ENCODE peak calls at places on chromosomes 7 and 10, in nine cellular contexts. T, Z, A, N, W, M, R, I and U are unnamed samples.
A peak's percentile ranks its signal among the peaks of the same experiment; 100 is the strongest.

GRCh38 chr7:152459724-152460251 is 24.0 kb upstream of the KMT2C start:
- DNase-seq in T (no peak), Z (no peak), A (peak; percentile 16), N (peak; percentile 82), W (peak; percentile 33), M (no peak), R (no peak), I (no peak), U (no peak)

GRCh38 chr10:75403144-75404022 is 1.8 kb upstream of the ZNF503 start:
- DNase-seq in T (no peak), Z (peak; percentile 35), A (peak; percentile 29), N (peak; percentile 60), W (peak; percentile 65), M (peak; percentile 55), R (no peak), I (no peak), U (no peak)

GRCh38 chr10:52031771-52032170 is 282.3 kb upstream of the DKK1 start:
- DNase-seq in T (no peak), Z (no peak), A (no peak), N (no peak), W (no peak), M (no peak), R (no peak), I (no peak), U (no peak)

GRCh38 chr7:111113263-111114017 is 22.5 kb downstream of the LRRN3 start:
- DNase-seq in T (no peak), Z (no peak), A (no peak), N (peak; percentile 29), W (peak; percentile 66), M (no peak), R (no peak), I (no peak), U (no peak)

GRCh38 chr10:109977382-109977806 is 30.4 kb upstream of the ADD3 start:
- DNase-seq in T (no peak), Z (peak; percentile 31), A (peak; percentile 13), N (no peak), W (no peak), M (no peak), R (peak; percentile 45), I (no peak), U (no peak)

GRCh38 chr10:625335-625699 is 64.2 kb downstream of the DIP2C start:
- DNase-seq in T (no peak), Z (peak; percentile 64), A (peak; percentile 60), N (no peak), W (no peak), M (no peak), R (no peak), I (no peak), U (no peak)

GRCh38 chr10:15510963-15511362 is 139.9 kb upstream of the FAM171A1 start:
- DNase-seq in T (no peak), Z (no peak), A (no peak), N (no peak), W (no peak), M (no peak), R (no peak), I (no peak), U (no peak)

GRCh38 chr7:28389504-28390385 is 22.6 kb upstream of the CREB5 start:
- DNase-seq in T (no peak), Z (no peak), A (peak; percentile 14), N (peak; percentile 76), W (peak; percentile 83), M (no peak), R (no peak), I (no peak), U (no peak)

GRCh38 chr10:38070501-38070900 is 23.6 kb upstream of the ZNF37A start:
- DNase-seq in T (no peak), Z (no peak), A (no peak), N (no peak), W (no peak), M (no peak), R (no peak), I (no peak), U (no peak)

GRCh38 chr10:114489521-114490310 is 85.4 kb upstream of the AFAP1L2 start:
- DNase-seq in T (no peak), Z (no peak), A (no peak), N (peak; percentile 62), W (no peak), M (no peak), R (no peak), I (no peak), U (no peak)

GRCh38 chr10:114491419-114491818 is 87.1 kb upstream of the AFAP1L2 start:
- DNase-seq in T (no peak), Z (peak; percentile 46), A (no peak), N (no peak), W (no peak), M (peak; percentile 68), R (no peak), I (no peak), U (no peak)

GRCh38 chr10:114486938-114487814 is 82.9 kb upstream of the AFAP1L2 start:
- DNase-seq in T (no peak), Z (no peak), A (no peak), N (peak; percentile 29), W (peak; percentile 41), M (no peak), R (no peak), I (no peak), U (no peak)

GRCh38 chr10:114485695-114486400 is 81.5 kb upstream of the AFAP1L2 start:
- DNase-seq in T (no peak), Z (no peak), A (no peak), N (no peak), W (no peak), M (no peak), R (no peak), I (no peak), U (no peak)

DNA sequence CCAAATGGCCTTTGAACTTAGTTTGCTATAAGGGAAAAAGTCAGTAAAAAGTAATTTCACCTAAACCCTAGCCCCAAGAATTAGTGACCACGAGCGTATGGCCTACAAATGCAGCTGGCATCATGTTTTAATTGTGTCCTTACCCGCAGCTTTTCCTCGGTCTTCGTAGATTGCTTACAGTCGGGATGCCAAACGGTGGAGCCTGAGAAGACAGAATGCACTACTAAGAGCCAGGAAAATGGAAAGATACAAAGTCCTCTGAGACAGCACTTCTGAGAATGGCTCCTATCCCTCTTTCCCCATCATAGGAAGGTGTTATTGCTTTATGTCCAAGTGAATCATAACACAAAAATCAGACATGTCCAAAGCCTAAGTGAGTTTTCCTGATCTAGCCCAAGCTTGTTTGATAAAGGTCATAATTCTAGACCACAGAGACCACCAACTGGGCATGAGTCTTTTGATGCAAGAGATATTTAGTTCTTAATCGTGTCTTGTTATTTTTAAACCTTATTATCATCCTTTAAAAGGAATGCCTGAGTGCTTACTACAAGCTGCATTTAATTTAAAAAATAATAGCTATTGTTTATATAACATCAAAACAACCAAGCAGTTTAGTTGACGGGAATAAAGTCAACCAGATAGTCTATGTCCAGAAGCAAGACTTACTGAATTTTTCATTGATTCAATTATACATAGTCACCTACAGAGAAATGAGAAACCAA is 83.7 kb upstream of the AFAP1L2 start:
- DNase-seq in T (no peak), Z (no peak), A (no peak), N (no peak), W (no peak), M (no peak), R (no peak), I (no peak), U (no peak)
- H3K4me1 ChIP-seq in T (peaks cover 14% of the 10 kb centered on the region), Z (no peaks in the 10 kb centered on the region), A (peaks cover 51% of the 10 kb centered on the region), N (peaks cover 5% of the 10 kb centered on the region), W (peaks cover 6% of the 10 kb centered on the region), M (no peaks in the 10 kb centered on the region), R (peaks cover 14% of the 10 kb centered on the region), I (peaks cover 25% of the 10 kb centered on the region), U (peaks cover 23% of the 10 kb centered on the region)

DNA sequence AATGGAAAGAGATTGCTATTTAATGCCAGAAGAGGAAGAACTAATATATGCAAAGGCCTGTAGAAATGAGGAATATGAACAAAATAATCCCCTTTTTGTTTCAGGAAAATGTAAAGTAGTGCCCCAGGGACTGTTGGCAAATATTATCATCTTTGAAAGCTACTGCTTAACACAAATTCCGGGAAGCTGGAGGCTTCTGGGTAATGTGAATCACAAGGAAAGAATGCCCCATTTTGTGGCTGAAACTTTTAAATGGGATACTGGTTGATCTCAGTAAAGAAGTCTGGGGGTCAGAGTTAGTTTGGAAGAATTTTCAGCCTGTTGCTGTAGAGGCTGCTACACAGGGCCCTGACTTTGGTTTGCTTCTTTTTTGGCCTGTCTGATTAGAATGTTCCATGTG is 141.0 kb downstream of the PTEN start:
- DNase-seq in T (no peak), Z (no peak), A (no peak), N (peak; percentile 4), W (no peak), M (no peak), R (no peak), I (no peak), U (no peak)
- H3K27ac ChIP-seq in T (no peak overlapping the region), Z (no peak overlapping the region), A (no peak overlapping the region), N (no peak overlapping the region), W (no peak overlapping the region), M (no peak overlapping the region), R (peak overlapping the region; percentile 52), I (no peak overlapping the region), U (no peak overlapping the region)

GRCh38 chr7:102872460-102872859 is 40.3 kb upstream of the LRRC17 start:
- DNase-seq in T (no peak), Z (no peak), A (no peak), N (no peak), W (peak; percentile 80), M (no peak), R (no peak), I (no peak), U (no peak)
- H3K4me3 ChIP-seq in T (no peak overlapping the region), Z (no peak overlapping the region), A (no peak overlapping the region), N (no peak overlapping the region), W (no peak overlapping the region), M (no peak overlapping the region), R (no peak overlapping the region), I (no peak overlapping the region), U (no peak overlapping the region)

GRCh38 chr7:103388469-103389140 is 41.2 kb downstream of the PSMC2 start:
- DNase-seq in T (no peak), Z (no peak), A (no peak), N (no peak), W (no peak), M (no peak), R (no peak), I (no peak), U (no peak)

GRCh38 chr7:103389263-103389662 is 41.8 kb downstream of the PSMC2 start:
- DNase-seq in T (no peak), Z (no peak), A (no peak), N (no peak), W (no peak), M (no peak), R (no peak), I (no peak), U (no peak)

GRCh38 chr7:103391976-103392375 is 44.5 kb downstream of the PSMC2 start:
- DNase-seq in T (no peak), Z (no peak), A (no peak), N (no peak), W (peak; percentile 88), M (no peak), R (no peak), I (no peak), U (no peak)

GRCh38 chr7:103394566-103394965 is 47.1 kb downstream of the PSMC2 start:
- DNase-seq in T (no peak), Z (no peak), A (no peak), N (peak; percentile 25), W (peak; percentile 19), M (no peak), R (no peak), I (no peak), U (no peak)

DNA sequence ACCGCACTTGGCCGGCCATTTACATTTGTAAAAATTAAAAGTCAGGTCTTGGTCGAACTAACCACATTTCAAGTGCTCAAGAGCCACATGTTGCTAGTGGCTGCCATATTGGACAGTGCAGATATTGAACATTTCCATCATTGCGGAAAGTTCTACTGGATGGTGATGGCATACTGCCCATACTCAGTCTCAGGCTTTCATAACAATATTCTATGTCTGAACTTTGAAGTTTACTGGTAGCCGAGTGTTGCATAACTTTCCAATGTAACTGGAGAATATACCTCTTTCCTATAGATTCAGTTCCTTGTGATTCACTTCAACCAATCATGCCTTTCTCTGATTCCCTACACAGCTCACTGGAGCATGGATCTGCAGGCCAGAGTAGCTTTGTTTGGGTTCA is 43.7 kb downstream of the PSMC2 start:
- DNase-seq in T (no peak), Z (no peak), A (no peak), N (no peak), W (peak; percentile 23), M (no peak), R (no peak), I (no peak), U (no peak)
- H3K4me1 ChIP-seq in T (no peaks in the 10 kb centered on the region), Z (no peaks in the 10 kb centered on the region), A (no peaks in the 10 kb centered on the region), N (no peaks in the 10 kb centered on the region), W (peaks cover 24% of the 10 kb centered on the region), M (no peaks in the 10 kb centered on the region), R (no peaks in the 10 kb centered on the region), I (no peaks in the 10 kb centered on the region), U (no peaks in the 10 kb centered on the region)